ENCODE peak calls at places on chromosomes 16 and 17, in six cellular contexts. N is activated naive CD8-positive, alpha-beta T cell treated with anti-CD3 and anti-CD28 coated beads, Interleukin-2, amount 50 U/mL, for 16 hours; K is stimulated activated CD4-positive, alpha-beta T cell treated with anti-CD3 and anti-CD28 coated beads, Interleukin-1b, Interleukin-23, amount 100 ng/mL, for 4 hours; R is C1 segment of cervical spinal cord; M is A549; Y is AG04450. S is an unnamed sample.

GRCh38 chr17:20300399-20301037 is 166.8 kb downstream of the LGALS9B start:
- DNase-seq in K (no peak), R (no peak), N (no peak), Y (peak; percentile 64), M (no peak), S (no peak)

GRCh38 chr17:68777243-68777855 is 176.2 kb upstream of the FAM20A start:
- DNase-seq in R (peak; percentile 6), Y (peak; percentile 36), M (peak; percentile 44), N (no peak), K (no peak), S (no peak)

GRCh38 chr17:4310349-4311060 is 46.7 kb upstream of the ANKFY1 start:
- DNase-seq in K (no peak), N (no peak), Y (no peak), R (no peak), M (no peak), S (no peak)

GRCh38 chr16:30110661-30111060 is 2.7 kb downstream of the GDPD3 start:
- DNase-seq in N (no peak), K (no peak), M (no peak), R (no peak), Y (no peak), S (no peak)

GRCh38 chr16:57534881-57535658 is 1.3 kb downstream of the CCDC102A start:
- DNase-seq in K (no peak), N (no peak), M (no peak), Y (no peak), R (no peak), S (no peak)

GRCh38 chr16:78045865-78046581 is 23.7 kb downstream of the CLEC3A start:
- DNase-seq in Y (peak; percentile 4), K (no peak), N (no peak), M (peak; percentile 16), R (no peak), S (no peak)

GRCh38 chr16:67393111-67393789 is at the start of gene TPPP3:
- DNase-seq in M (peak; percentile 73), K (no peak), R (peak; percentile 68), N (no peak), Y (no peak), S (no peak)

GRCh38 chr16:79801550-79802090 is 201.1 kb upstream of the MAF start:
- DNase-seq in R (no peak), M (no peak), Y (no peak), N (no peak), K (no peak), S (no peak)

GRCh38 chr17:29069526-29070041 is 26.6 kb downstream of the PIPOX start:
- DNase-seq in M (no peak), K (no peak), R (no peak), N (no peak), Y (no peak), S (no peak)

GRCh38 chr17:28001149-28001548 is 41.3 kb upstream of the NLK start:
- DNase-seq in N (no peak), M (no peak), K (no peak), Y (no peak), R (no peak), S (no peak)